ENCODE peak calls at places on chromosomes 16 and 17, in four cellular contexts. L is endothelial cell of umbilical vein, R is A673, A is heart right ventricle. D is an unnamed sample. For H3K36me3, the result is how much of the 10 kb centered on the place peaks cover.

GRCh38 chr16:66935319-66936011 is at the start of gene CES2:
- DNase-seq in L (peak), A (peak), R (no peak), D (no peak)

GRCh38 chr17:12927541-12928425 is 90.0 kb downstream of the ELAC2 start:
- DNase-seq in R (peak), A (peak), L (peak), D (no peak)

GRCh38 chr17:69525920-69526841 is 111.7 kb downstream of the MAP2K6 start:
- DNase-seq in A (peak), L (peak), R (peak), D (no peak)

GRCh38 chr17:8188408-8188839 is 1.6 kb downstream of the BORCS6 start:
- DNase-seq in A (no peak), R (no peak), L (peak), D (no peak)

GRCh38 chr16:17817943-17818342 is 347.2 kb upstream of the XYLT1 start:
- DNase-seq in L (no peak), A (no peak), R (no peak), D (no peak)

GRCh38 chr16:842631-843560 is 42.4 kb upstream of the GNG13 start:
- DNase-seq in A (no peak), R (no peak), L (no peak), D (no peak)

GRCh38 chr16:66359811-66360608 is 6.5 kb upstream of the CDH5 start:
- DNase-seq in R (no peak), A (peak), L (peak), D (no peak)

GRCh38 chr16:8346291-8346690 is 244.0 kb downstream of the TMEM114 start:
- DNase-seq in A (no peak), R (peak), L (no peak), D (no peak)

GRCh38 chr16:80198265-80198994 is 342.4 kb upstream of the DYNLRB2 start:
- DNase-seq in A (no peak), R (no peak), L (peak), D (no peak)

GRCh38 chr16:73399486-73399885 is 351.6 kb upstream of the ZFHX3 start:
- DNase-seq in R (no peak), A (no peak), L (no peak), D (no peak)

GRCh38 chr16:81567987-81568748 is 123.6 kb downstream of the CMIP start:
- DNase-seq in R (no peak), L (peak), A (peak), D (no peak)

GRCh38 chr17:52827526-52827925 is 669.0 kb upstream of the CA10 start:
- DNase-seq in R (no peak), A (no peak), L (no peak), D (no peak)

GRCh38 chr17:69474171-69474831 is 59.8 kb downstream of the MAP2K6 start:
- DNase-seq in A (no peak), R (no peak), L (no peak), D (no peak)

GRCh38 chr17:32445075-32445427 is 741 bp downstream of the PSMD11 start:
- DNase-seq in R (peak), L (peak), A (peak), D (no peak)

GRCh38 chr16:17311333-17312099 is 159.2 kb downstream of the XYLT1 start:
- DNase-seq in R (no peak), A (no peak), L (no peak), D (no peak)

GRCh38 chr17:81967533-81968395 is 6.8 kb upstream of the NOTUM start:
- DNase-seq in A (peak), R (no peak), L (no peak), D (peak)

GRCh38 chr17:18323507-18324139 is 8.5 kb downstream of the SMCR8 start:
- DNase-seq in L (no peak), R (no peak), A (no peak), D (no peak)

GRCh38 chr16:30187971-30188561 is 4.7 kb downstream of the CORO1A start:
- DNase-seq in A (peak), L (no peak), R (no peak), D (no peak)

GRCh38 chr17:64073771-64074703 is 53.6 kb upstream of the ICAM2 start:
- DNase-seq in A (no peak), L (no peak), R (no peak), D (no peak)

GRCh38 chr17:37742114-37742761 is 2.6 kb downstream of the HNF1B start:
- DNase-seq in L (peak), R (peak), A (no peak), D (peak)

GRCh38 chr17:42249681-42250446 is 26.3 kb downstream of the STAT5B start:
- DNase-seq in L (no peak), R (no peak), A (no peak), D (no peak)

GRCh38 chr16:29825145-29826044 is 5.1 kb downstream of the MVP start:
- DNase-seq in L (peak), A (peak), R (no peak), D (no peak)

DNA sequence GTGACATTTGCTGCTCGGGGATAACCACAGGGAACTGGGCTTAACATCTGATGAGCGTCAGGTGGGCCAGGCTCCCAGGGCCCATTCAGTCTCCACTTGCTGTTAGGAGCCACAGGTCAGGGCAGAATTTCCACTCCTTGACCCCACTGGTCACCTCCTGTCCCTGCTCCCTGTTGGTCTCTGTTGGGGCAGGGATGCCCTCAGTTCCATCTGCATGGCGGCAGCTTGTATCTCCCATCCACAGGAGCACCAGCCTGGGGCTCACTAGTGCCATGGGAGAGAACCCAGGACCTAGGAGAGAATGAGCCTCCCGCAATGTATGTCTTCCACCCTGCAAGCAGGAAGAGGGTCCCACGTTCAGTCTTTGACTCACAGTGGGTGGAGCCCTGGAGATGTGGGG is 212.1 kb downstream of the CCDC182 start:
- DNase-seq in R (no peak), L (no peak), A (no peak), D (no peak)
- H3K27ac ChIP-seq in R (no peak), L (no peak), A (no peak), D (no peak)

GRCh38 chr17:2797226-2797625 is 988 bp downstream of the RAP1GAP2 start:
- DNase-seq in R (no peak), A (no peak), L (no peak), D (no peak)
- H3K4me3 ChIP-seq in R (no peak), A (peak), L (no peak), D (peak)

DNA sequence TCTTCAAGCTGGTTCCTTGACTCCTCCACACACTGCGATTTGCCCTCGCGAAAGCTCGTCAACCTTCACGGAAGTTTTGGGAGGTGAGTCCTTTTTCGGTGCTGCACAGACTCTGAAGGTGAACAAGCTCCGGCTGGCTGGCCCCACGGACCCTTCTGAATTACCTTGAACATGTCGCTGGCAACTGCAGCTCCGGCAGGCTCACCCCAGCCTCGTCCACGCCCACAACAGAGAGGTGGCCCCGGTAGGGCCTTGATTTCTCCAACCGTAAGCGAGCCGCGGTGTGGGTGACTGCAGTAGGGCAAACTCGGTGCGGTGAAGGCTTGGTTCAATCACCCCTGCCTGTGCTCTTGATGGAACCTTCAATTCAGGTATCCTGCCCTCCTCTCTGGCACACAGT is 1020.7 kb upstream of the GOT2 start:
- DNase-seq in R (no peak), L (no peak), A (no peak), D (no peak)
- H3K36me3 ChIP-seq in R (under half), L (under half), A (under half), D (under half)

DNA sequence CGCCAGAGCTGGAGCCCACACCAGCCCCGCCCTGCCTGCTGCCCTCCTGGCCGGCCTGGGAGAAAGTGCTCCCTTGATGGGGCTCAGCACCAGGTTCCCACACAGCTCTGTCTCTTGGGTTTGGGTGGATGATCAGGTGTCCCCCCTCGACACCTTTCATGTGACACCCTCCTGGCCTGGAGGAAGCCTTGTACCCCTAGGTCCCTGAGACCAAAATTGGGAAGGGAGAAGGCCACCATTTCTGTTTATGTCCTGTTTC is 19.4 kb upstream of the PLLP start:
- DNase-seq in A (no peak), R (no peak), L (no peak), D (no peak)
- H3K27ac ChIP-seq in A (peak), R (no peak), L (no peak), D (no peak)

GRCh38 chr16:2884041-2884451 is 1.0 kb downstream of the FLYWCH2 start:
- DNase-seq in L (no peak), A (no peak), R (no peak), D (no peak)
- H3K4me3 ChIP-seq in L (peak), A (peak), R (peak), D (peak)

GRCh38 chr17:19939993-19940721 is 37.5 kb downstream of the AKAP10 start:
- DNase-seq in A (no peak), L (no peak), R (no peak), D (no peak)
- H3K36me3 ChIP-seq in A (under half), L (under half), R (under half), D (under half)

GRCh38 chr17:19647697-19648474 is 665 bp upstream of the ALDH3A2 start:
- DNase-seq in A (peak), L (peak), R (peak), D (no peak)

GRCh38 chr17:19646788-19647696 is 1.5 kb upstream of the ALDH3A2 start:
- DNase-seq in L (peak), R (peak), A (no peak), D (no peak)

GRCh38 chr17:19648475-19649406 is at the start of gene ALDH3A2:
- DNase-seq in R (peak), L (peak), A (peak), D (peak)

GRCh38 chr17:19644493-19645210 is 3.9 kb upstream of the ALDH3A2 start:
- DNase-seq in A (no peak), L (no peak), R (no peak), D (no peak)

GRCh38 chr17:19645608-19646250 is 2.8 kb upstream of the ALDH3A2 start:
- DNase-seq in L (peak), A (peak), R (peak), D (peak)
- H3K27ac ChIP-seq in L (no peak), A (no peak), R (no peak), D (no peak)